ENCODE peak calls at places on chromosome 3, in four cellular contexts. K, D, E and B are unnamed samples.

GRCh38 chr3:45092132-45093031 is 53.8 kb downstream of the CDCP1 start:
- DNase-seq in E (no peak), K (peak), D (peak), B (no peak)

GRCh38 chr3:44439499-44440295 is 37.8 kb downstream of the ZNF445 start:
- DNase-seq in D (peak), E (no peak), K (no peak), B (no peak)

GRCh38 chr3:20561166-20561565 is 375.2 kb upstream of the SGO1 start:
- DNase-seq in K (no peak), E (no peak), D (no peak), B (no peak)

GRCh38 chr3:119759962-119760361 is 21.9 kb upstream of the NR1I2 start:
- DNase-seq in E (no peak), K (no peak), D (no peak), B (no peak)

GRCh38 chr3:141949394-141949793 is 73.0 kb downstream of the ATP1B3 start:
- DNase-seq in E (no peak), K (no peak), D (no peak), B (no peak)

GRCh38 chr3:71532639-71533395 is 50.7 kb downstream of the FOXP1 start:
- DNase-seq in D (peak), K (peak), E (no peak), B (no peak)

GRCh38 chr3:20622304-20622703 is 436.3 kb upstream of the SGO1 start:
- DNase-seq in E (no peak), K (no peak), D (no peak), B (no peak)

GRCh38 chr3:151263126-151263525 is 15.2 kb downstream of the P2RY14 start:
- DNase-seq in K (no peak), E (no peak), D (no peak), B (no peak)

GRCh38 chr3:110344897-110345767 is 726.5 kb upstream of the NECTIN3 start:
- DNase-seq in K (no peak), E (no peak), D (no peak), B (no peak)

GRCh38 chr3:171457263-171458055 is 2.7 kb downstream of the TNIK start:
- DNase-seq in E (no peak), K (no peak), D (peak), B (no peak)

GRCh38 chr3:156489462-156489911 is 65.4 kb downstream of the SSR3 start:
- DNase-seq in D (no peak), E (no peak), K (no peak), B (no peak)

GRCh38 chr3:106692624-106693023 is 684.6 kb upstream of the CCDC54 start:
- DNase-seq in K (no peak), E (no peak), D (no peak), B (no peak)

GRCh38 chr3:129045675-129046036 is 14.9 kb upstream of the GP9 start:
- DNase-seq in E (no peak), K (no peak), D (no peak), B (no peak)

GRCh38 chr3:52600258-52600657 is 63.9 kb downstream of the UQCC5 start:
- DNase-seq in D (no peak), K (no peak), E (no peak), B (no peak)

GRCh38 chr3:71542548-71543370 is 40.8 kb downstream of the FOXP1 start:
- DNase-seq in D (peak), E (no peak), K (peak), B (no peak)

GRCh38 chr3:106510206-106510605 is 641.4 kb upstream of the CBLB start:
- DNase-seq in D (no peak), K (no peak), E (no peak), B (no peak)

GRCh38 chr3:134060561-134061385 is 31.0 kb upstream of the SLCO2A1 start:
- DNase-seq in D (peak), K (no peak), E (no peak), B (no peak)

GRCh38 chr3:2595486-2595885 is 496.8 kb downstream of the CNTN4 start:
- DNase-seq in D (no peak), K (no peak), E (no peak), B (no peak)

GRCh38 chr3:116630494-116630893 is 79.1 kb upstream of the TUSC7 start:
- DNase-seq in K (no peak), E (no peak), D (no peak), B (no peak)

GRCh38 chr3:124202754-124203153 is 210.8 kb upstream of the ROPN1 start:
- DNase-seq in E (no peak), D (peak), K (no peak), B (no peak)

GRCh38 chr3:43286115-43286885 is at the start of gene SNRK:
- DNase-seq in K (peak), D (peak), E (peak), B (peak)

GRCh38 chr3:44529927-44530326 is 25.1 kb upstream of the ZKSCAN7 start:
- DNase-seq in K (no peak), D (peak), E (no peak), B (no peak)

GRCh38 chr3:72510247-72510646 is 338.0 kb downstream of the SHQ1 start:
- DNase-seq in K (no peak), E (no peak), D (no peak), B (no peak)

GRCh38 chr3:45140392-45140791 is 5.8 kb downstream of the CDCP1 start:
- DNase-seq in E (no peak), K (peak), D (no peak), B (no peak)

GRCh38 chr3:157531301-157531660 is 28.1 kb upstream of the VEPH1 start:
- DNase-seq in E (no peak), K (no peak), D (no peak), B (no peak)

GRCh38 chr3:57350271-57350670 is 57.8 kb upstream of the ASB14 start:
- DNase-seq in E (no peak), D (no peak), K (no peak), B (no peak)

GRCh38 chr3:148280623-148281242 is 417.0 kb upstream of the AGTR1 start:
- DNase-seq in D (no peak), E (no peak), K (no peak), B (no peak)

GRCh38 chr3:151214459-151214858 is 11.4 kb upstream of the GPR171 start:
- DNase-seq in E (no peak), K (no peak), D (no peak), B (no peak)

GRCh38 chr3:106088270-106088669 is 219.5 kb upstream of the CBLB start:
- DNase-seq in E (no peak), D (no peak), K (no peak), B (no peak)

GRCh38 chr3:40306336-40306735 is 3.2 kb upstream of the EIF1B start:
- DNase-seq in D (no peak), K (no peak), E (no peak), B (no peak)

GRCh38 chr3:153339065-153339464 is 177.0 kb downstream of the RAP2B start:
- DNase-seq in D (no peak), E (no peak), K (no peak), B (no peak)

GRCh38 chr3:71118406-71118805 is 465.1 kb downstream of the FOXP1 start:
- DNase-seq in E (no peak), D (no peak), K (no peak), B (no peak)

GRCh38 chr3:20352547-20353164 is 166.7 kb upstream of the SGO1 start:
- DNase-seq in E (no peak), K (no peak), D (no peak), B (no peak)